ENCODE peak calls at places on chromosome 14, in seven cellular contexts. One of them, this sample, is unnamed.

GRCh38 chr14:32679927-32680612 is 258.6 kb upstream of the NPAS3 start:
- DNase-seq in lower lobe of right lung: no peak
- DNase-seq in AG04450: no peak
- DNase-seq in fibroblast of lung: no peak
- DNase-seq in transverse colon: no peak
- DNase-seq in pancreas: no peak
- DNase-seq in K562: no peak
- DNase-seq in this sample: no peak

GRCh38 chr14:56119221-56119967 is 1.2 kb downstream of the PELI2 start:
- DNase-seq in pancreas: no peak
- DNase-seq in AG04450: no peak
- DNase-seq in transverse colon: peak; percentile 37
- DNase-seq in K562: peak; percentile 9
- DNase-seq in lower lobe of right lung: peak; percentile 73
- DNase-seq in fibroblast of lung: peak; percentile 35
- DNase-seq in this sample: no peak

GRCh38 chr14:22579881-22580280 is 9.1 kb downstream of the DAD1 start:
- DNase-seq in K562: no peak
- DNase-seq in transverse colon: no peak
- DNase-seq in lower lobe of right lung: no peak
- DNase-seq in fibroblast of lung: no peak
- DNase-seq in AG04450: no peak
- DNase-seq in pancreas: no peak
- DNase-seq in this sample: no peak

GRCh38 chr14:53491256-53491905 is 338.3 kb upstream of the DDHD1 start:
- DNase-seq in transverse colon: no peak
- DNase-seq in lower lobe of right lung: no peak
- DNase-seq in fibroblast of lung: no peak
- DNase-seq in AG04450: no peak
- DNase-seq in K562: no peak
- DNase-seq in pancreas: no peak
- DNase-seq in this sample: no peak

GRCh38 chr14:30332374-30332773 is 226.6 kb upstream of the G2E3 start:
- DNase-seq in AG04450: no peak
- DNase-seq in K562: no peak
- DNase-seq in lower lobe of right lung: no peak
- DNase-seq in transverse colon: no peak
- DNase-seq in pancreas: no peak
- DNase-seq in fibroblast of lung: no peak
- DNase-seq in this sample: no peak

GRCh38 chr14:36524220-36524837 is 4.3 kb upstream of the NKX2-1 start:
- DNase-seq in K562: no peak
- DNase-seq in lower lobe of right lung: no peak
- DNase-seq in AG04450: no peak
- DNase-seq in transverse colon: no peak
- DNase-seq in pancreas: no peak
- DNase-seq in fibroblast of lung: no peak
- DNase-seq in this sample: no peak

GRCh38 chr14:104803916-104804371 is 3.0 kb downstream of the ZBTB42 start:
- DNase-seq in pancreas: no peak
- DNase-seq in lower lobe of right lung: no peak
- DNase-seq in fibroblast of lung: no peak
- DNase-seq in AG04450: no peak
- DNase-seq in K562: no peak
- DNase-seq in transverse colon: no peak
- DNase-seq in this sample: no peak

GRCh38 chr14:22379727-22380126 is 209.3 kb downstream of the DAD1 start:
- DNase-seq in transverse colon: no peak
- DNase-seq in AG04450: no peak
- DNase-seq in K562: no peak
- DNase-seq in pancreas: no peak
- DNase-seq in lower lobe of right lung: no peak
- DNase-seq in fibroblast of lung: no peak
- DNase-seq in this sample: no peak

GRCh38 chr14:92297818-92298595 is 25.0 kb upstream of the SLC24A4 start:
- DNase-seq in lower lobe of right lung: no peak
- DNase-seq in K562: no peak
- DNase-seq in fibroblast of lung: no peak
- DNase-seq in transverse colon: no peak
- DNase-seq in AG04450: no peak
- DNase-seq in pancreas: no peak
- DNase-seq in this sample: no peak

GRCh38 chr14:100446572-100446971 is 123.4 kb downstream of the SLC25A47 start:
- DNase-seq in K562: peak; percentile 69
- DNase-seq in AG04450: no peak
- DNase-seq in lower lobe of right lung: no peak
- DNase-seq in pancreas: no peak
- DNase-seq in transverse colon: no peak
- DNase-seq in fibroblast of lung: no peak
- DNase-seq in this sample: no peak

GRCh38 chr14:49769581-49770211 is 1.7 kb downstream of the KLHDC2 start:
- DNase-seq in fibroblast of lung: no peak
- DNase-seq in K562: peak; percentile 16
- DNase-seq in pancreas: no peak
- DNase-seq in AG04450: no peak
- DNase-seq in transverse colon: peak; percentile 18
- DNase-seq in lower lobe of right lung: peak; percentile 55
- DNase-seq in this sample: peak; percentile 42

GRCh38 chr14:39491134-39491541 is 58.9 kb upstream of the FBXO33 start:
- DNase-seq in pancreas: no peak
- DNase-seq in fibroblast of lung: peak; percentile 53
- DNase-seq in transverse colon: no peak
- DNase-seq in AG04450: no peak
- DNase-seq in lower lobe of right lung: no peak
- DNase-seq in K562: peak; percentile 22
- DNase-seq in this sample: no peak

GRCh38 chr14:99721792-99722516 is 37.9 kb downstream of the CYP46A1 start:
- DNase-seq in transverse colon: no peak
- DNase-seq in fibroblast of lung: no peak
- DNase-seq in AG04450: no peak
- DNase-seq in K562: no peak
- DNase-seq in pancreas: no peak
- DNase-seq in lower lobe of right lung: peak; percentile 19
- DNase-seq in this sample: no peak

GRCh38 chr14:65026526-65026925 is 39.8 kb downstream of the FNTB start:
- DNase-seq in K562: no peak
- DNase-seq in AG04450: no peak
- DNase-seq in transverse colon: no peak
- DNase-seq in lower lobe of right lung: no peak
- DNase-seq in fibroblast of lung: no peak
- DNase-seq in pancreas: no peak
- DNase-seq in this sample: no peak

GRCh38 chr14:88198441-88198840 is 124.6 kb downstream of the KCNK10 start:
- DNase-seq in K562: no peak
- DNase-seq in pancreas: no peak
- DNase-seq in transverse colon: no peak
- DNase-seq in fibroblast of lung: no peak
- DNase-seq in lower lobe of right lung: no peak
- DNase-seq in AG04450: no peak
- DNase-seq in this sample: no peak

GRCh38 chr14:101854366-101854765 is 92.9 kb downstream of the PPP2R5C start:
- DNase-seq in pancreas: no peak
- DNase-seq in lower lobe of right lung: peak; percentile 74
- DNase-seq in fibroblast of lung: no peak
- DNase-seq in AG04450: no peak
- DNase-seq in K562: no peak
- DNase-seq in transverse colon: peak; percentile 44
- DNase-seq in this sample: peak; percentile 56

GRCh38 chr14:73935666-73936065 is 14.2 kb downstream of the FAM161B start:
- DNase-seq in fibroblast of lung: peak; percentile 13
- DNase-seq in transverse colon: no peak
- DNase-seq in lower lobe of right lung: no peak
- DNase-seq in pancreas: no peak
- DNase-seq in AG04450: no peak
- DNase-seq in K562: no peak
- DNase-seq in this sample: no peak

GRCh38 chr14:21090194-21090939 is 8.1 kb downstream of the ZNF219 start:
- DNase-seq in K562: no peak
- DNase-seq in AG04450: no peak
- DNase-seq in lower lobe of right lung: peak; percentile 64
- DNase-seq in pancreas: no peak
- DNase-seq in fibroblast of lung: no peak
- DNase-seq in transverse colon: peak; percentile 59
- DNase-seq in this sample: peak; percentile 69

GRCh38 chr14:73438993-73439392 is 19.4 kb downstream of the NUMB start:
- DNase-seq in transverse colon: no peak
- DNase-seq in pancreas: no peak
- DNase-seq in lower lobe of right lung: no peak
- DNase-seq in fibroblast of lung: no peak
- DNase-seq in AG04450: no peak
- DNase-seq in K562: no peak
- DNase-seq in this sample: no peak

GRCh38 chr14:100662850-100663527 is 63.7 kb upstream of the DLK1 start:
- DNase-seq in AG04450: no peak
- DNase-seq in transverse colon: peak; percentile 75
- DNase-seq in lower lobe of right lung: peak; percentile 77
- DNase-seq in pancreas: peak; percentile 40
- DNase-seq in fibroblast of lung: peak; percentile 74
- DNase-seq in K562: peak; percentile 85
- DNase-seq in this sample: peak; percentile 81

GRCh38 chr14:50085570-50086315 is 30.6 kb downstream of the VCPKMT start:
- DNase-seq in fibroblast of lung: no peak
- DNase-seq in transverse colon: no peak
- DNase-seq in K562: no peak
- DNase-seq in pancreas: no peak
- DNase-seq in AG04450: no peak
- DNase-seq in lower lobe of right lung: no peak
- DNase-seq in this sample: no peak

GRCh38 chr14:23183479-23183878 is at the start of gene SLC7A8:
- DNase-seq in transverse colon: peak; percentile 67
- DNase-seq in AG04450: no peak
- DNase-seq in K562: no peak
- DNase-seq in fibroblast of lung: no peak
- DNase-seq in lower lobe of right lung: peak; percentile 67
- DNase-seq in pancreas: peak; percentile 29
- DNase-seq in this sample: no peak

GRCh38 chr14:104989951-104990303 is 4.3 kb downstream of the CLBA1 start:
- DNase-seq in lower lobe of right lung: no peak
- DNase-seq in transverse colon: no peak
- DNase-seq in pancreas: no peak
- DNase-seq in fibroblast of lung: no peak
- DNase-seq in AG04450: no peak
- DNase-seq in K562: no peak
- DNase-seq in this sample: no peak

GRCh38 chr14:101225116-101225728 is 321.7 kb upstream of the RTL1 start:
- DNase-seq in pancreas: no peak
- DNase-seq in lower lobe of right lung: no peak
- DNase-seq in fibroblast of lung: no peak
- DNase-seq in transverse colon: no peak
- DNase-seq in K562: peak; percentile 64
- DNase-seq in AG04450: no peak
- DNase-seq in this sample: no peak

GRCh38 chr14:76924363-76925151 is 98.3 kb downstream of the LRRC74A start:
- DNase-seq in pancreas: no peak
- DNase-seq in AG04450: no peak
- DNase-seq in K562: no peak
- DNase-seq in lower lobe of right lung: no peak
- DNase-seq in transverse colon: no peak
- DNase-seq in fibroblast of lung: peak; percentile 26
- DNase-seq in this sample: no peak

DNA sequence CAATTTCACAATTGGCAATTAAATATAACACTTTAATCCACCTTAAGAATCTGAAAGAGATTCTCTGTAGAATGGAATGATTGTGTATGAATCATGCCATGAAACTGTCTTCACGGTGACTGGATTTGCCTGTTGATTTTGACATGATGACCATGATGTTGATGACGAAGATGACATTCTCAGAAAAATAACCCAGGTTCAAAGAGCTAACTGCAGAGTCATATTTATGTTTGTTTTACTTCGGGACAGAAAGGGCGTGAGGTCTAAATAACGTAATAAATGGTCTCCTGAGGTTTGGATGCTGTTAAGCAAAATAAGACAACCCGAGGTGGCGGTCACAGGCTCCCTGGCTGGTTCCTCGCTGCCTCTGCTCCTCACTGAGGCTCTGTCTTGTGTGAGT is 532.0 kb downstream of the TMEM121 start:
- DNase-seq in pancreas: no peak
- DNase-seq in AG04450: no peak
- DNase-seq in transverse colon: no peak
- DNase-seq in fibroblast of lung: no peak
- DNase-seq in lower lobe of right lung: no peak
- DNase-seq in K562: no peak
- DNase-seq in this sample: no peak
- H3K9me3 ChIP-seq in pancreas: no peaks in the 10 kb centered on the region
- H3K9me3 ChIP-seq in AG04450: peaks cover 29% of the 10 kb centered on the region
- H3K9me3 ChIP-seq in transverse colon: no peaks in the 10 kb centered on the region
- H3K9me3 ChIP-seq in fibroblast of lung: no peaks in the 10 kb centered on the region
- H3K9me3 ChIP-seq in lower lobe of right lung: no peaks in the 10 kb centered on the region
- H3K9me3 ChIP-seq in K562: no peaks in the 10 kb centered on the region
- H3K9me3 ChIP-seq in this sample: no peaks in the 10 kb centered on the region

DNA sequence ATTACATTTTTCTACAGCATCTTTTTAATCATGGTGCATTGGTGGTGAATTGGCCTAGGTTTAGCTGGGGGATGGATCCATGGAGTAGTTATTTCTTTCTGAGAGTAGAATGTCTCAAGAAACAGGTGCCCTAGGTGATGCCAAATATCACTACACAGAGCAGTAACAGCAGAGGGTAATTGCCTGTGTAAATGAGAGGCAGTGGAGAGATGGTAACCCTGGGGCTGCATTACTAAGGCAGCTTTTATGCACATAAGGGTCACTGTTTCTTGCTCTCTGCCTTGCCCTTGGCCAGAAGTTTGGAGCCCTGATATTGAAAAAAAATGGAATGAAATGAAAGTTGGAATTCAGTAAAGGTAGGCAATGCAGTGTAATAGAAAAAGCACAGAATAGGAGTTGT is 604.0 kb downstream of the NOVA1 start:
- DNase-seq in transverse colon: no peak
- DNase-seq in fibroblast of lung: no peak
- DNase-seq in pancreas: no peak
- DNase-seq in K562: no peak
- DNase-seq in lower lobe of right lung: no peak
- DNase-seq in AG04450: no peak
- DNase-seq in this sample: no peak
- TF ChIP-seq CTCF in transverse colon: no peak
- TF ChIP-seq CTCF in fibroblast of lung: no peak
- TF ChIP-seq CTCF in pancreas: no peak
- TF ChIP-seq CTCF in K562: no peak
- TF ChIP-seq CTCF in lower lobe of right lung: no peak
- TF ChIP-seq CTCF in AG04450: no peak
- TF ChIP-seq CTCF in this sample: no peak

GRCh38 chr14:66231823-66232222 is 254.3 kb upstream of the CCDC196 start:
- DNase-seq in pancreas: no peak
- DNase-seq in fibroblast of lung: no peak
- DNase-seq in lower lobe of right lung: no peak
- DNase-seq in transverse colon: no peak
- DNase-seq in K562: no peak
- DNase-seq in AG04450: no peak
- DNase-seq in this sample: no peak
- H3K9me3 ChIP-seq in pancreas: no peaks in the 10 kb centered on the region
- H3K9me3 ChIP-seq in fibroblast of lung: no peaks in the 10 kb centered on the region
- H3K9me3 ChIP-seq in lower lobe of right lung: no peaks in the 10 kb centered on the region
- H3K9me3 ChIP-seq in transverse colon: no peaks in the 10 kb centered on the region
- H3K9me3 ChIP-seq in K562: no peaks in the 10 kb centered on the region
- H3K9me3 ChIP-seq in AG04450: no peaks in the 10 kb centered on the region
- H3K9me3 ChIP-seq in this sample: peaks cover 4% of the 10 kb centered on the region

DNA sequence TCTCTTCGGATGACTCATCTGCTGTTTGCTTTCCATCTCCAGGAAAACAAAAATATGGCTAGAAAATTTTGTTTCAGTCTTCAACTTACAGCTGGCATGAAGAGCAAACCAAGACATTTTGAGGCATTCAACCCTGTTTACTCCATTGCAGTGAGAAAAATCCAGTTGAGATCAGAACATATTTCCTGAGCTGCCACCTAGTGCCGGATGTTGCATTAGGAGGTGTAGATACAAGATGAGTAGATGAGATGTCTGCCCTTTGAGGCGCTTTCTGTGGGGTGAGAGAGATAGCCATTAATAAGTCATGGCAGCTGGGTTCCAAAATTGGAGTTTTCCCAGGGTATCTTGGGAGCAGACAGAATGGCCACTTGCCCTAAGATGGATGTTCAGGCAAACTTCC is 171.1 kb downstream of the PRKCH start:
- DNase-seq in pancreas: no peak
- DNase-seq in AG04450: no peak
- DNase-seq in lower lobe of right lung: no peak
- DNase-seq in transverse colon: no peak
- DNase-seq in K562: no peak
- DNase-seq in fibroblast of lung: no peak
- DNase-seq in this sample: no peak
- TF ChIP-seq CTCF in pancreas: no peak
- TF ChIP-seq CTCF in AG04450: no peak
- TF ChIP-seq CTCF in lower lobe of right lung: no peak
- TF ChIP-seq CTCF in transverse colon: no peak
- TF ChIP-seq CTCF in K562: no peak
- TF ChIP-seq CTCF in fibroblast of lung: no peak
- TF ChIP-seq CTCF in this sample: no peak